ENCODE peak calls at places on chromosomes 11 and 22, in four cellular contexts. One of them, this sample, is unnamed.

GRCh38 chr11:130439876-130440275 is 8.6 kb upstream of the ADAMTS15 start:
- DNase-seq in globus pallidus: no peak
- DNase-seq in nephron progenitor cell: no peak
- DNase-seq in nucleus accumbens: no peak
- DNase-seq in this sample: no peak

GRCh38 chr11:59380263-59381059 is 21.8 kb downstream of the OR5AN1 start:
- DNase-seq in nucleus accumbens: no peak
- DNase-seq in nephron progenitor cell: no peak
- DNase-seq in globus pallidus: no peak
- DNase-seq in this sample: no peak

GRCh38 chr11:122045181-122045586 is 70.8 kb downstream of the BLID start:
- DNase-seq in nephron progenitor cell: no peak
- DNase-seq in nucleus accumbens: no peak
- DNase-seq in globus pallidus: no peak
- DNase-seq in this sample: no peak

GRCh38 chr11:75324189-75324588 is 27.3 kb downstream of the ARRB1 start:
- DNase-seq in globus pallidus: no peak
- DNase-seq in nephron progenitor cell: no peak
- DNase-seq in nucleus accumbens: no peak
- DNase-seq in this sample: no peak

GRCh38 chr22:17968126-17968525 is 56.2 kb downstream of the MICAL3 start:
- DNase-seq in nucleus accumbens: no peak
- DNase-seq in globus pallidus: no peak
- DNase-seq in nephron progenitor cell: no peak
- DNase-seq in this sample: no peak

GRCh38 chr22:39839198-39839597 is 54.4 kb downstream of the ENTHD1 start:
- DNase-seq in nucleus accumbens: no peak
- DNase-seq in nephron progenitor cell: no peak
- DNase-seq in globus pallidus: no peak
- DNase-seq in this sample: no peak

GRCh38 chr11:78190871-78191538 is 2.3 kb downstream of the USP35 start:
- DNase-seq in nucleus accumbens: no peak
- DNase-seq in nephron progenitor cell: no peak
- DNase-seq in globus pallidus: no peak
- DNase-seq in this sample: no peak

GRCh38 chr11:124610295-124610694 is 933 bp upstream of the PANX3 start:
- DNase-seq in nephron progenitor cell: no peak
- DNase-seq in nucleus accumbens: no peak
- DNase-seq in globus pallidus: no peak
- DNase-seq in this sample: no peak

GRCh38 chr11:46445887-46446286 is 54.3 kb upstream of the CHRM4 start:
- DNase-seq in nephron progenitor cell: no peak
- DNase-seq in nucleus accumbens: no peak
- DNase-seq in globus pallidus: no peak
- DNase-seq in this sample: no peak

GRCh38 chr22:47328550-47329243 is 566.2 kb downstream of the TBC1D22A start:
- DNase-seq in nucleus accumbens: no peak
- DNase-seq in globus pallidus: no peak
- DNase-seq in nephron progenitor cell: no peak
- DNase-seq in this sample: no peak

GRCh38 chr11:113989916-113990315 is 15.0 kb downstream of the HTR3A start:
- DNase-seq in nephron progenitor cell: no peak
- DNase-seq in nucleus accumbens: no peak
- DNase-seq in globus pallidus: no peak
- DNase-seq in this sample: no peak

GRCh38 chr11:73193251-73194033 is 24.6 kb upstream of the P2RY2 start:
- DNase-seq in nucleus accumbens: no peak
- DNase-seq in nephron progenitor cell: no peak
- DNase-seq in globus pallidus: no peak
- DNase-seq in this sample: no peak

GRCh38 chr22:46521994-46522393 is 15.4 kb downstream of the CELSR1 start:
- DNase-seq in nephron progenitor cell: no peak
- DNase-seq in nucleus accumbens: no peak
- DNase-seq in globus pallidus: no peak
- DNase-seq in this sample: no peak

GRCh38 chr11:73199446-73199845 is 18.6 kb upstream of the P2RY2 start:
- DNase-seq in nephron progenitor cell: no peak
- DNase-seq in nucleus accumbens: no peak
- DNase-seq in globus pallidus: no peak
- DNase-seq in this sample: no peak

GRCh38 chr11:45687836-45688235 is 22.4 kb upstream of the CHST1 start:
- DNase-seq in nephron progenitor cell: no peak
- DNase-seq in nucleus accumbens: no peak
- DNase-seq in globus pallidus: no peak
- DNase-seq in this sample: no peak

GRCh38 chr11:119615003-119615878 is 113.8 kb downstream of the NECTIN1 start:
- DNase-seq in nucleus accumbens: peak
- DNase-seq in nephron progenitor cell: no peak
- DNase-seq in globus pallidus: peak
- DNase-seq in this sample: peak

GRCh38 chr11:91366186-91366585 is 858.4 kb upstream of the FAT3 start:
- DNase-seq in nephron progenitor cell: no peak
- DNase-seq in nucleus accumbens: no peak
- DNase-seq in globus pallidus: no peak
- DNase-seq in this sample: no peak

GRCh38 chr11:66727282-66727882 is 1.6 kb downstream of the SPTBN2 start:
- DNase-seq in globus pallidus: no peak
- DNase-seq in nephron progenitor cell: peak
- DNase-seq in nucleus accumbens: no peak
- DNase-seq in this sample: no peak

GRCh38 chr11:12161137-12161536 is 50.7 kb downstream of the MICAL2 start:
- DNase-seq in globus pallidus: no peak
- DNase-seq in nephron progenitor cell: no peak
- DNase-seq in nucleus accumbens: no peak
- DNase-seq in this sample: no peak

GRCh38 chr11:19951558-19952083 is 208.7 kb downstream of the DBX1 start:
- DNase-seq in nucleus accumbens: no peak
- DNase-seq in globus pallidus: peak
- DNase-seq in nephron progenitor cell: peak
- DNase-seq in this sample: no peak

GRCh38 chr11:118530683-118531596 is at the start of gene TMEM25:
- DNase-seq in globus pallidus: peak
- DNase-seq in nephron progenitor cell: peak
- DNase-seq in nucleus accumbens: peak
- DNase-seq in this sample: no peak

GRCh38 chr11:40924915-40925314 is 534.5 kb downstream of the LRRC4C start:
- DNase-seq in globus pallidus: no peak
- DNase-seq in nucleus accumbens: no peak
- DNase-seq in nephron progenitor cell: no peak
- DNase-seq in this sample: no peak

GRCh38 chr11:113528982-113529381 is 53.8 kb upstream of the DRD2 start:
- DNase-seq in nephron progenitor cell: no peak
- DNase-seq in globus pallidus: no peak
- DNase-seq in nucleus accumbens: no peak
- DNase-seq in this sample: no peak

GRCh38 chr22:22687638-22688500 is 43.5 kb downstream of the GGTLC2 start:
- DNase-seq in nephron progenitor cell: peak
- DNase-seq in globus pallidus: peak
- DNase-seq in nucleus accumbens: no peak
- DNase-seq in this sample: peak

GRCh38 chr11:76209671-76209955 is 3.3 kb upstream of the WNT11 start:
- DNase-seq in globus pallidus: no peak
- DNase-seq in nephron progenitor cell: peak
- DNase-seq in nucleus accumbens: no peak
- DNase-seq in this sample: no peak

This sample was measured in anterior cingulate cortex.